ENCODE peak calls at places on chromosomes 3 and 15, in eight cellular contexts. K is astrocyte, B is HCT116, W is endodermal cell, S is fibroblast of lung, P is neural progenitor cell, L is IMR-90, Y is colonic mucosa. R is an unnamed sample.

GRCh38 chr3:155070932-155071387 is 9.2 kb upstream of the MME start:
- DNase-seq in K (peak), B (no peak), W (no peak), S (peak), P (no peak), L (peak), Y (no peak), R (no peak)

GRCh38 chr3:51340311-51340829 is 44.7 kb upstream of the MANF start:
- DNase-seq in K (peak), B (peak), W (peak), S (peak), P (no peak), L (peak), Y (no peak), R (no peak)

GRCh38 chr3:37402351-37402750 is 228.0 kb upstream of the LRRFIP2 start:
- DNase-seq in K (no peak), B (no peak), W (no peak), S (no peak), P (no peak), L (no peak), Y (no peak), R (no peak)

GRCh38 chr3:151837057-151837456 is 23.1 kb downstream of the AADAC start:
- DNase-seq in K (peak), B (peak), W (peak), S (peak), P (peak), L (peak), Y (no peak), R (no peak)

GRCh38 chr3:108153451-108153981 is 62.7 kb upstream of the CD47 start:
- DNase-seq in K (peak), B (peak), W (peak), S (peak), P (peak), L (peak), Y (peak), R (no peak)

GRCh38 chr3:58691997-58692396 is 25.4 kb upstream of the FAM3D start:
- DNase-seq in K (peak), B (peak), W (no peak), S (peak), P (peak), L (peak), Y (no peak), R (no peak)

GRCh38 chr3:14482271-14482721 is 57.8 kb downstream of the GRIP2 start:
- DNase-seq in K (no peak), B (no peak), W (no peak), S (no peak), P (no peak), L (no peak), Y (no peak), R (peak)

GRCh38 chr3:66854752-66855151 is 143.4 kb upstream of the KBTBD8 start:
- DNase-seq in K (no peak), B (no peak), W (no peak), S (no peak), P (peak), L (no peak), Y (no peak), R (no peak)

GRCh38 chr15:89129123-89129815 is 41.0 kb downstream of the ABHD2 start:
- DNase-seq in K (no peak), B (no peak), W (peak), S (peak), P (peak), L (peak), Y (peak), R (no peak)

GRCh38 chr3:81352867-81353266 is 408.6 kb downstream of the GBE1 start:
- DNase-seq in K (peak), B (peak), W (peak), S (peak), P (peak), L (peak), Y (peak), R (no peak)

GRCh38 chr3:81349941-81350340 is 411.5 kb downstream of the GBE1 start:
- DNase-seq in K (no peak), B (no peak), W (no peak), S (no peak), P (no peak), L (no peak), Y (no peak), R (no peak)
- H3K4me3 ChIP-seq in K (no peak), B (no peak), W (no peak), S (no peak), P (no peak), L (no peak), Y (no peak), R (no peak)

DNA sequence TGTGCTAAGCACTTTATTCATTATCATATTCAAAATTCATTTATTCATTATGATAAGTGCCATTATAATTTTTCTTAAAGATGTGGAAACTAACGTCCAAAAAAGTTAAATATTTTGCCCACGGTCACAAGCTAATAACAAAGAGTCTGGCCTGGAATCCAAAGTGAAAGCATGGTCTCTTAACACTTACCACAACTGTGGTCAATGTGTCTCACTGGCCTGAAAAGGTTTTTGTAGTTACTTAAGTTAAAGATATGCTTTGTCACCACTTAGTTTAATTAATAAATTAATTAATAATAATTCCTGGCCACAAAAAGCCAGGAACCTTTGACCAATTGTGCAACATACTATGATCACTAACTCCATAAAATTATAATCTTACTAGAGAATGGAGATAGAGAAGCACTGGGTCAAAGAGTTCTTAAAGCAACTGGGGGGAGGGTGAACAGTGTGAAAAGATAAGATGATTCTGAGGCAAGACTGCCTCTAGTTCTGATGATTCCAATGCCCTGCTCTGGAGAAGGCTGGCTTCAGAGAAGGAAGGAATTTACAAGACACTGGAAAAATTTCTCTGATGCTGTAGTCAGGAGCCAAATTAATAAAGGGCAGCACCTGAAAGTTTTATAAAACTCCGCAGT is 32.7 kb downstream of the NPTN start:
- DNase-seq in K (peak), B (no peak), W (no peak), S (no peak), P (no peak), L (no peak), Y (no peak), R (no peak)
- H3K9ac ChIP-seq in K (peak), B (no peak), W (no peak), S (no peak), P (no peak), L (no peak), Y (no peak), R (no peak)

GRCh38 chr3:105162448-105162847 is 204.3 kb upstream of the ALCAM start:
- DNase-seq in K (no peak), B (no peak), W (no peak), S (no peak), P (no peak), L (no peak), Y (no peak), R (no peak)

GRCh38 chr3:105157016-105157765 is 209.5 kb upstream of the ALCAM start:
- DNase-seq in K (no peak), B (no peak), W (no peak), S (no peak), P (peak), L (no peak), Y (no peak), R (no peak)

GRCh38 chr3:105157766-105158085 is 209.0 kb upstream of the ALCAM start:
- DNase-seq in K (no peak), B (no peak), W (no peak), S (no peak), P (no peak), L (no peak), Y (no peak), R (no peak)

GRCh38 chr3:105154692-105155091 is 212.0 kb upstream of the ALCAM start:
- DNase-seq in K (no peak), B (no peak), W (no peak), S (no peak), P (no peak), L (no peak), Y (no peak), R (no peak)

DNA sequence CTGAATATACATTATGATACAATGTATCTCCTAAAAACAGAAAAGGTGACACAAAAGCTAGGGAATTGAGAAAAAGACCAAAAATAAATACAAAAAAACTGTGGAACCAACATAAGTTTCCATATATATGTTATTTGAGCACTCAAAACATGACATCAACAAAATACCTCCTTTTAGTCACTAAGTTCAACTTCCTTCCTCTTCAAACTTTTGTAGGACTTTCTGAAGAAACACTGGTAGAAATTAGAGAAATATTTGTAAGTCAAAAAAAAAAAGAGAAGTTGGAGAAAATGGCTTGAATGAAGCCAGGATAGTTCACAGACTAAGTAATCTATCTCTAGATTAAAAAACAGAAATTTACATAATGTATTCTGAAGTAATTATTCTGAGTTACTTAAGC is 208.4 kb upstream of the ALCAM start:
- DNase-seq in K (no peak), B (no peak), W (no peak), S (no peak), P (no peak), L (no peak), Y (no peak), R (no peak)
- H3K27ac ChIP-seq in K (no peak), B (no peak), W (no peak), S (no peak), P (no peak), L (no peak), Y (no peak), R (no peak)

DNA sequence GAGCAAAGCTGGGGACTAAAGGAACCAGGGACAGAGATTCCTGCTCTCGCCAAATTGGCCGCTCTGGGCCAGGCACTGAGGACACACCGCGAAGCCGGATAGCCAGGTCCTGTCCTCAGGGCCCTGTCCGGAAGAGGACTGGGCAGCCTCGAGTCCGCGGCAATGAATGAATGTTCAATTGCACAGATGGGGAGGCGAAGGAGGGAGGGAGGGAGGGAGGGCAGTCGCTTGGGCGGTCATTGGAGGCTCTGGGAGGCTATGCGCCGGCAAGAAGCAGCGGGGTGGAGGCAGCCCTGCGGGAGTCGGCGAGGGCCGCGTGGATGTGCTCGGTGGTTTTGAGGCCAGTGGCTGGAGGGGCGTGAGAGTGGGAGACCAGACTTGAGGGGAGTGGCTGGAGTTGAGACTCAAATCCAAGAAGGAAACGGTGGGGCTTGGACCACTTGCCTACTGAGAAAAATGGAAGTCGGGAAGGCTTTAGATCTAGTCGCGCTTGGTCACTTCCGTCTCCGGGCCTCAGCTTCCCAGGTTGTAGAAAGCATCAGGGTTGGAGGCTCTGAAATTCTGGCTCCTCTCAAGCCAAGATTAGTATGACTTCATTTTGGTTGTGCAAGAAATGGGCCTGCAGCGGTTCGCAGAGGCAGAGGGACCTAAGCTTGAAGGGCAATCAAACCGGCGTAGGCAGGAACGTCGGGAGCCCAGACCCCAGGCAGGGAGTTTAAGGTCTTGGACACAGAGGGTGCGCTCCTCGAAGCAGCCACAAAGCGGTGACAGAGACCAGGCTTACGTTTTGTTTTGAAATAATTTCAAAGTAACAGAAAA is 21.1 kb upstream of the PLXND1 start:
- DNase-seq in K (peak), B (peak), W (peak), S (peak), P (peak), L (peak), Y (peak), R (peak)
- H3K4me3 ChIP-seq in K (peak), B (peak), W (peak), S (peak), P (peak), L (peak), Y (peak), R (peak)

GRCh38 chr15:70362911-70363310 is 265.2 kb upstream of the TLE3 start:
- DNase-seq in K (peak), B (peak), W (peak), S (peak), P (peak), L (peak), Y (no peak), R (no peak)
- H3K9ac ChIP-seq in K (no peak), B (no peak), W (no peak), S (no peak), P (no peak), L (no peak), Y (no peak), R (no peak)

DNA sequence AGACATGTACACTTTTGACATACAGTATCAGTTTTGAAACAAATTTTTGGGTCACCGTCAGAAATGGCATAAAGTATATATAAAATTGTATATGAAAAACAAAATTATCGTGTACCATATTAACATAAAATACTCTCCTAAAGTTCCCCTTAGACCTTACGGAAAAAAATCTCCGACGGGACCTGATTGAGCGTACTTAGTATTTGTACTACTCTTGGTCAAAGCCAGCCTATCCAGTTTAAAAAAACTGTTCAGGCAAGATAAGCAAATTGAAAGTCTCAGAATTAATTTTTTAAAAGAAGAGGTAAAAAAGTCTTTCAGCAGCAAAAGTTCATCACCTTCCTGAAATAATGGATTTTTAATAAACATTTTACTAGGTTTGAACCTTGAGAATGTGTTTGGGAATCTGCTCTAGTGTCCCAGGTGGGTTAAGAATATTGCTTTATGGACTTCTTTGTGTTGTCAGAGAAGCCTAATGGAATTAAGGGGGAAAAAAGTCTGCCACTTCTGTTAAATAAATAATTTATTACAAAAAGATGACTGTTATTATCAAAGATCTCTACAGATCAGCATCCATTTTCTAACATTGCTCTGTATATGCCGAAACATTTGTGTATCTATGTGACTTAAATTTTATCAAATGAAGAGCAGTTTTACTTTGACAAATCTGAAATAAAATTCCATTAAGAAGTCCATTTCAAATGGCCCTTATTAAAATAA is 48.6 kb downstream of the ZBTB20 start:
- DNase-seq in K (no peak), B (no peak), W (no peak), S (no peak), P (no peak), L (no peak), Y (no peak), R (no peak)
- H3K27ac ChIP-seq in K (no peak), B (no peak), W (no peak), S (no peak), P (no peak), L (no peak), Y (no peak), R (no peak)

GRCh38 chr15:45641374-45641778 is 6.5 kb downstream of the SQOR start:
- DNase-seq in K (peak), B (no peak), W (no peak), S (peak), P (no peak), L (peak), Y (peak), R (no peak)
- H3K4me3 ChIP-seq in K (no peak), B (no peak), W (no peak), S (no peak), P (no peak), L (no peak), Y (no peak), R (no peak)

DNA sequence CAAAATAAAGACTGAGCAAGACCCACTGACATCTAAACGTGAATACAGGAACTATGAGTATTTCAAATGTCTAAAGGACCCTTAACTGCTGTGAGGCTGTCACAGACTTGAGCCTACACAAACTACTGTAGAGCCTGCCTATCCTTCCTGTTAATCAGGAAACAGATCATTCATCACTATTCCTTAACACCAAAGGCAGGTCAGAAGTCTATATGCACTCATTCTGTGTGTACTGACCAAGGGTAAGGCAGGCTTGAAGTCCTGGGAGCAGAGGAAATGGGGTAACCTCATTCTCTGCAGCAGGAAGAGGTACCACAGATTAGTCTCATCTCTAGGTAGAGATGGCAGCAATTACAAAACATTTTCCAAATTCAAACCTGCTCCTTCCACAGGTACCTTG is 30.7 kb downstream of the NPTN start:
- DNase-seq in K (no peak), B (no peak), W (no peak), S (no peak), P (no peak), L (no peak), Y (no peak), R (no peak)
- H3K9ac ChIP-seq in K (peak), B (no peak), W (no peak), S (no peak), P (no peak), L (peak), Y (peak), R (no peak)

GRCh38 chr3:194364652-194365434 is 4.7 kb downstream of the LRRC15 start:
- DNase-seq in K (peak), B (no peak), W (no peak), S (peak), P (no peak), L (peak), Y (peak), R (peak)
- H3K27ac ChIP-seq in K (peak), B (no peak), W (no peak), S (peak), P (no peak), L (peak), Y (no peak), R (no peak)

R was measured in kidney.